ENCODE peak calls at places on chromosomes 11 and 22, in nine cellular contexts. I is LoVo; F is CD4-positive, CD25-positive, alpha-beta regulatory T cell; L is GM12891; W is T-helper 1 cell; U is mesenchymal stem cell; G is cerebellum; R is GM04504; A is COR-L47. H is an unnamed sample.
A peak's percentile ranks its signal among the peaks of the same experiment; 100 is the strongest.

GRCh38 chr11:1263036-1263435 is 40.2 kb downstream of the MUC5B start:
- DNase-seq in I (no peak), F (peak; percentile 55), L (no peak), W (no peak), U (no peak), G (no peak), R (no peak), A (no peak), H (no peak)

GRCh38 chr11:119602745-119603373 is 126.1 kb downstream of the NECTIN1 start:
- DNase-seq in I (no peak), F (no peak), L (no peak), W (no peak), U (no peak), G (no peak), R (no peak), A (no peak), H (no peak)

GRCh38 chr11:65571940-65572339 is 398 bp upstream of the FAM89B start:
- DNase-seq in I (no peak), F (peak; percentile 54), L (no peak), W (no peak), U (peak; percentile 73), G (no peak), R (no peak), A (peak; percentile 71), H (no peak)

GRCh38 chr11:77510095-77510494 is 36.2 kb upstream of the PAK1 start:
- DNase-seq in I (no peak), F (no peak), L (no peak), W (no peak), U (no peak), G (no peak), R (no peak), A (no peak), H (no peak)

GRCh38 chr22:42114721-42115120 is 15.9 kb downstream of the CYP2D6 start:
- DNase-seq in I (no peak), F (peak; percentile 30), L (no peak), W (no peak), U (peak; percentile 41), G (peak; percentile 21), R (no peak), A (peak; percentile 19), H (no peak)

GRCh38 chr11:130162733-130163132 is 3.2 kb downstream of the ST14 start:
- DNase-seq in I (no peak), F (no peak), L (no peak), W (no peak), U (peak; percentile 45), G (no peak), R (no peak), A (no peak), H (no peak)

GRCh38 chr22:45600791-45601730 is 70.6 kb upstream of the ATXN10 start:
- DNase-seq in I (no peak), F (no peak), L (no peak), W (no peak), U (peak; percentile 72), G (no peak), R (no peak), A (no peak), H (no peak)

GRCh38 chr22:25898707-25899365 is 156.8 kb downstream of the MYO18B start:
- DNase-seq in I (no peak), F (peak; percentile 14), L (no peak), W (no peak), U (no peak), G (no peak), R (no peak), A (no peak), H (no peak)

GRCh38 chr11:68164437-68164836 is 43.2 kb upstream of the CHKA start:
- DNase-seq in I (no peak), F (no peak), L (no peak), W (no peak), U (peak; percentile 22), G (no peak), R (no peak), A (no peak), H (no peak)